ENCODE peak calls at places on chromosomes 2 and 18, in six cellular contexts. One of them, this sample, is unnamed.

GRCh38 chr18:13982136-13982535 is 66.8 kb upstream of the MC2R start:
- DNase-seq in cardiac fibroblast: no peak
- DNase-seq in pancreas: no peak
- DNase-seq in kidney: no peak
- DNase-seq in cardiac muscle cell: no peak
- DNase-seq in GM06990: no peak
- DNase-seq in this sample: no peak

GRCh38 chr18:47949197-47949596 is 18.7 kb upstream of the SMAD2 start:
- DNase-seq in cardiac fibroblast: peak
- DNase-seq in pancreas: no peak
- DNase-seq in kidney: no peak
- DNase-seq in cardiac muscle cell: no peak
- DNase-seq in GM06990: no peak
- DNase-seq in this sample: no peak

GRCh38 chr2:109594246-109594900 is 19.4 kb downstream of the SEPTIN10 start:
- DNase-seq in cardiac fibroblast: no peak
- DNase-seq in pancreas: no peak
- DNase-seq in kidney: no peak
- DNase-seq in cardiac muscle cell: no peak
- DNase-seq in GM06990: no peak
- DNase-seq in this sample: peak

GRCh38 chr18:76620326-76620813 is 125.3 kb upstream of the ZNF516 start:
- DNase-seq in cardiac fibroblast: peak
- DNase-seq in pancreas: no peak
- DNase-seq in kidney: peak
- DNase-seq in cardiac muscle cell: peak
- DNase-seq in GM06990: peak
- DNase-seq in this sample: peak

GRCh38 chr2:112646791-112647720 is 1.3 kb downstream of the SLC20A1 start:
- DNase-seq in cardiac fibroblast: no peak
- DNase-seq in pancreas: no peak
- DNase-seq in kidney: no peak
- DNase-seq in cardiac muscle cell: no peak
- DNase-seq in GM06990: no peak
- DNase-seq in this sample: no peak

GRCh38 chr2:145095641-145096435 is 575.9 kb upstream of the ZEB2 start:
- DNase-seq in cardiac fibroblast: peak
- DNase-seq in pancreas: no peak
- DNase-seq in kidney: no peak
- DNase-seq in cardiac muscle cell: peak
- DNase-seq in GM06990: no peak
- DNase-seq in this sample: peak

GRCh38 chr2:36597003-36597531 is 901 bp downstream of the FEZ2 start:
- DNase-seq in cardiac fibroblast: no peak
- DNase-seq in pancreas: no peak
- DNase-seq in kidney: no peak
- DNase-seq in cardiac muscle cell: peak
- DNase-seq in GM06990: no peak
- DNase-seq in this sample: no peak

GRCh38 chr2:43088148-43089073 is 138.0 kb downstream of the ZFP36L2 start:
- DNase-seq in cardiac fibroblast: peak
- DNase-seq in pancreas: no peak
- DNase-seq in kidney: no peak
- DNase-seq in cardiac muscle cell: no peak
- DNase-seq in GM06990: no peak
- DNase-seq in this sample: peak

GRCh38 chr2:214591359-214591758 is 180.5 kb downstream of the VWC2L start:
- DNase-seq in cardiac fibroblast: no peak
- DNase-seq in pancreas: no peak
- DNase-seq in kidney: no peak
- DNase-seq in cardiac muscle cell: no peak
- DNase-seq in GM06990: no peak
- DNase-seq in this sample: peak

DNA sequence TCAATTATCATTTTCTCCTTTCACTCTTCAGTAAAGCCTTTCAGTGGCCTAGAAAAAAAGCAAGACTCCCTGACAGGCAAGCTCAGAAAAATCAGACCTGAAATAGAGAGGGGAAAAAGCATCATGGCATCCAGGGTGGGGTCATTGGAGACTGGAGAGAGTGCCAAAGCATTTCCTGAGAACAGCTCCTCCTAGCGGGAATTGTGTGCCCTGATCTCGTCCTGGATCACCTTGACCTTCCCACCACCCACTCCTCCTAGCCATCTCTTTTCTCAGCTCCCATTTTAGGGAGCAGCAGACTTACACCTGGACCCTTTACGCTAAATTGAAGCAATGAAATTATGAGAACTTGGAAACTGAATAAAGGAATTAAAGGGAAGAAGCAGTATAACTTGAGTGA is 176.6 kb downstream of the VWC2L start:
- DNase-seq in cardiac fibroblast: no peak
- DNase-seq in pancreas: no peak
- DNase-seq in kidney: no peak
- DNase-seq in cardiac muscle cell: no peak
- DNase-seq in GM06990: no peak
- DNase-seq in this sample: no peak
- TF ChIP-seq CTCF in cardiac fibroblast: no peak
- TF ChIP-seq CTCF in pancreas: no peak
- TF ChIP-seq CTCF in kidney: peak
- TF ChIP-seq CTCF in cardiac muscle cell: no peak
- TF ChIP-seq CTCF in GM06990: peak
- TF ChIP-seq CTCF in this sample: peak

GRCh38 chr2:236643480-236643879 is 73.9 kb downstream of the ACKR3 start:
- DNase-seq in cardiac fibroblast: no peak
- DNase-seq in pancreas: no peak
- DNase-seq in kidney: no peak
- DNase-seq in cardiac muscle cell: no peak
- DNase-seq in GM06990: no peak
- DNase-seq in this sample: no peak

GRCh38 chr2:236642125-236642524 is 72.5 kb downstream of the ACKR3 start:
- DNase-seq in cardiac fibroblast: no peak
- DNase-seq in pancreas: no peak
- DNase-seq in kidney: no peak
- DNase-seq in cardiac muscle cell: no peak
- DNase-seq in GM06990: no peak
- DNase-seq in this sample: no peak

GRCh38 chr2:236644067-236644466 is 74.4 kb downstream of the ACKR3 start:
- DNase-seq in cardiac fibroblast: no peak
- DNase-seq in pancreas: no peak
- DNase-seq in kidney: peak
- DNase-seq in cardiac muscle cell: no peak
- DNase-seq in GM06990: no peak
- DNase-seq in this sample: no peak

GRCh38 chr2:236641051-236641450 is 71.4 kb downstream of the ACKR3 start:
- DNase-seq in cardiac fibroblast: no peak
- DNase-seq in pancreas: peak
- DNase-seq in kidney: no peak
- DNase-seq in cardiac muscle cell: no peak
- DNase-seq in GM06990: no peak
- DNase-seq in this sample: no peak

GRCh38 chr2:236642584-236643291 is 73.1 kb downstream of the ACKR3 start:
- DNase-seq in cardiac fibroblast: peak
- DNase-seq in pancreas: peak
- DNase-seq in kidney: peak
- DNase-seq in cardiac muscle cell: peak
- DNase-seq in GM06990: no peak
- DNase-seq in this sample: peak
- H3K4me3 ChIP-seq in cardiac fibroblast: no peak
- H3K4me3 ChIP-seq in pancreas: no peak
- H3K4me3 ChIP-seq in kidney: no peak
- H3K4me3 ChIP-seq in cardiac muscle cell: no peak
- H3K4me3 ChIP-seq in GM06990: no peak
- H3K4me3 ChIP-seq in this sample: no peak

GRCh38 chr18:78496095-78496494 is 483.5 kb upstream of the SALL3 start:
- DNase-seq in cardiac fibroblast: no peak
- DNase-seq in pancreas: no peak
- DNase-seq in kidney: no peak
- DNase-seq in cardiac muscle cell: no peak
- DNase-seq in GM06990: no peak
- DNase-seq in this sample: no peak

GRCh38 chr18:78492813-78493371 is 486.7 kb upstream of the SALL3 start:
- DNase-seq in cardiac fibroblast: no peak
- DNase-seq in pancreas: no peak
- DNase-seq in kidney: no peak
- DNase-seq in cardiac muscle cell: no peak
- DNase-seq in GM06990: no peak
- DNase-seq in this sample: no peak

GRCh38 chr18:78495550-78495949 is 484.1 kb upstream of the SALL3 start:
- DNase-seq in cardiac fibroblast: no peak
- DNase-seq in pancreas: no peak
- DNase-seq in kidney: no peak
- DNase-seq in cardiac muscle cell: no peak
- DNase-seq in GM06990: no peak
- DNase-seq in this sample: no peak

GRCh38 chr18:78494686-78495085 is 484.9 kb upstream of the SALL3 start:
- DNase-seq in cardiac fibroblast: no peak
- DNase-seq in pancreas: no peak
- DNase-seq in kidney: no peak
- DNase-seq in cardiac muscle cell: no peak
- DNase-seq in GM06990: no peak
- DNase-seq in this sample: no peak

GRCh38 chr18:78494204-78494603 is 485.4 kb upstream of the SALL3 start:
- DNase-seq in cardiac fibroblast: peak
- DNase-seq in pancreas: no peak
- DNase-seq in kidney: no peak
- DNase-seq in cardiac muscle cell: no peak
- DNase-seq in GM06990: no peak
- DNase-seq in this sample: no peak
- TF ChIP-seq CTCF in cardiac fibroblast: no peak
- TF ChIP-seq CTCF in pancreas: no peak
- TF ChIP-seq CTCF in kidney: no peak
- TF ChIP-seq CTCF in cardiac muscle cell: no peak
- TF ChIP-seq CTCF in GM06990: no peak
- TF ChIP-seq CTCF in this sample: no peak

GRCh38 chr2:168147858-168148794 is 99.3 kb downstream of the STK39 start:
- DNase-seq in cardiac fibroblast: no peak
- DNase-seq in pancreas: no peak
- DNase-seq in kidney: no peak
- DNase-seq in cardiac muscle cell: no peak
- DNase-seq in GM06990: no peak
- DNase-seq in this sample: no peak

GRCh38 chr2:168152902-168153301 is 94.5 kb downstream of the STK39 start:
- DNase-seq in cardiac fibroblast: no peak
- DNase-seq in pancreas: no peak
- DNase-seq in kidney: no peak
- DNase-seq in cardiac muscle cell: peak
- DNase-seq in GM06990: no peak
- DNase-seq in this sample: no peak

GRCh38 chr2:168146892-168147810 is 100.2 kb downstream of the STK39 start:
- DNase-seq in cardiac fibroblast: no peak
- DNase-seq in pancreas: no peak
- DNase-seq in kidney: no peak
- DNase-seq in cardiac muscle cell: no peak
- DNase-seq in GM06990: no peak
- DNase-seq in this sample: no peak

GRCh38 chr2:168145598-168145997 is 101.8 kb downstream of the STK39 start:
- DNase-seq in cardiac fibroblast: no peak
- DNase-seq in pancreas: no peak
- DNase-seq in kidney: no peak
- DNase-seq in cardiac muscle cell: no peak
- DNase-seq in GM06990: no peak
- DNase-seq in this sample: no peak

GRCh38 chr2:168149431-168149830 is 98.0 kb downstream of the STK39 start:
- DNase-seq in cardiac fibroblast: peak
- DNase-seq in pancreas: no peak
- DNase-seq in kidney: no peak
- DNase-seq in cardiac muscle cell: peak
- DNase-seq in GM06990: no peak
- DNase-seq in this sample: no peak
- H3K4me3 ChIP-seq in cardiac fibroblast: no peak
- H3K4me3 ChIP-seq in pancreas: no peak
- H3K4me3 ChIP-seq in kidney: no peak
- H3K4me3 ChIP-seq in cardiac muscle cell: no peak
- H3K4me3 ChIP-seq in GM06990: no peak
- H3K4me3 ChIP-seq in this sample: no peak

GRCh38 chr2:99490088-99491065 is 560 bp upstream of the REV1 start:
- DNase-seq in cardiac fibroblast: peak
- DNase-seq in pancreas: peak
- DNase-seq in kidney: peak
- DNase-seq in cardiac muscle cell: peak
- DNase-seq in GM06990: peak
- DNase-seq in this sample: peak
- TF ChIP-seq CTCF in cardiac fibroblast: peak
- TF ChIP-seq CTCF in pancreas: peak
- TF ChIP-seq CTCF in kidney: peak
- TF ChIP-seq CTCF in cardiac muscle cell: peak
- TF ChIP-seq CTCF in GM06990: peak
- TF ChIP-seq CTCF in this sample: peak

DNA sequence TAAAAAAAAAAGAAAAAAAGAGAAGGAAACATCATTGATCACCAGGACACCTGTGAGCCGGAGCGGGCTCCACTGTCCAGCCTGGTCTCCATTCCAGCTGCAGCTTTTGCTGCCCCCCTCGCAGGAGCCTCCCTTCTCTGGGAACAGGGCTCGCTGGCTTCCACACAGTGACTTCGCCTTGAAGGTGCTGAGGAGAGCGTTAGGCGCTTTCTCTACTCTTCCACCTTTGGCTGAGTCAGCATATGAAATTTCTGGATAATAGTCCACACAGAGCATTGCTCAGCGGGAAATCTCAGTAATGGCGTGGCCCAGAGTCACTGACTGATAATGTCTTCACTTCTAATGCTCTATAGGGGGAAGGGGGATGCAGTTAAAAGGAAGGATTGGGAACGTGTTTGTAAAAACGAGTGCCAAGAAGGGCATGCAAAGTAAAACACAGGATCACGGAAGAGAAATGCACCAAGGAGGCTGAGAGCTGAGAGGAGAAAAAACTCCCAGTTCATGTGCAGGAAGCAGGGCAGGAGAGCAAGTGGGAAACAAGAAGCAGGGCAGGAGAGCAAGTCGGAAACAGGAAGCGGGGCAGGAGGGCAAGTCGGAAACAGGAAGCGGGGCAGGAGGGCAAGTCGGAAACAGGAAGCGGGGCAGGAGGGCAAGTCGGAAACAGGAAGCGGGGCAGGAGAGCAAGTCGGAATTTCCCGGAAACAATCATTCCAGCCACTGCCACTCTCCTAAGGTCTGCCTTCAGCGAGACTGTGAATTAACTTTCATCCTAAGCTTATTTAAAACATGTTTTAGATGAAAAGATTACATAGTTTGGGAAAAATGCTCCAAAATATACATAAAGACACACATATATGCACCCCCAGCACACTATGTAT is 77.7 kb downstream of the MYT1L start:
- DNase-seq in cardiac fibroblast: no peak
- DNase-seq in pancreas: no peak
- DNase-seq in kidney: no peak
- DNase-seq in cardiac muscle cell: no peak
- DNase-seq in GM06990: no peak
- DNase-seq in this sample: no peak
- H3K4me3 ChIP-seq in cardiac fibroblast: no peak
- H3K4me3 ChIP-seq in pancreas: no peak
- H3K4me3 ChIP-seq in kidney: no peak
- H3K4me3 ChIP-seq in cardiac muscle cell: no peak
- H3K4me3 ChIP-seq in GM06990: no peak
- H3K4me3 ChIP-seq in this sample: no peak

This sample was measured in astrocyte of the spinal cord.